ENCODE peak calls at places on chromosomes 4 and X, in four cellular contexts. One of them, this sample, is unnamed.

GRCh38 chr4:70505152-70505748 is 13.1 kb upstream of the AMTN start:
- DNase-seq in endothelial cell of umbilical vein: peak; percentile 54
- DNase-seq in IMR-90: peak; percentile 39
- DNase-seq in K562: peak; percentile 55
- DNase-seq in this sample: no peak

GRCh38 chr4:143246977-143247376 is 62.3 kb downstream of the USP38 start:
- DNase-seq in IMR-90: no peak
- DNase-seq in endothelial cell of umbilical vein: no peak
- DNase-seq in K562: no peak
- DNase-seq in this sample: no peak

GRCh38 chr4:147336252-147336651 is 144.6 kb upstream of the EDNRA start:
- DNase-seq in endothelial cell of umbilical vein: peak; percentile 70
- DNase-seq in IMR-90: no peak
- DNase-seq in K562: no peak
- DNase-seq in this sample: no peak

GRCh38 chr4:80610845-80611244 is 275.3 kb downstream of the CFAP299 start:
- DNase-seq in IMR-90: peak; percentile 67
- DNase-seq in K562: no peak
- DNase-seq in endothelial cell of umbilical vein: no peak
- DNase-seq in this sample: no peak

GRCh38 chr4:1678244-1678643 is 5.9 kb downstream of the FAM53A start:
- DNase-seq in IMR-90: no peak
- DNase-seq in endothelial cell of umbilical vein: no peak
- DNase-seq in K562: no peak
- DNase-seq in this sample: no peak

GRCh38 chr4:68630371-68630770 is 40.1 kb downstream of the UGT2B15 start:
- DNase-seq in IMR-90: no peak
- DNase-seq in K562: no peak
- DNase-seq in endothelial cell of umbilical vein: no peak
- DNase-seq in this sample: no peak

GRCh38 chr4:7420661-7421040 is 14.1 kb downstream of the PSAPL1 start:
- DNase-seq in IMR-90: no peak
- DNase-seq in K562: no peak
- DNase-seq in endothelial cell of umbilical vein: no peak
- DNase-seq in this sample: no peak

GRCh38 chr4:141134586-141134985 is 1.3 kb upstream of the RNF150 start:
- DNase-seq in endothelial cell of umbilical vein: no peak
- DNase-seq in K562: no peak
- DNase-seq in IMR-90: no peak
- DNase-seq in this sample: no peak

GRCh38 chr4:53622739-53623151 is 31.5 kb upstream of the LNX1 start:
- DNase-seq in K562: no peak
- DNase-seq in IMR-90: peak; percentile 89
- DNase-seq in endothelial cell of umbilical vein: no peak
- DNase-seq in this sample: no peak

GRCh38 chr4:180664766-180665368 is 1578.3 kb upstream of the TENM3 start:
- DNase-seq in IMR-90: peak; percentile 90
- DNase-seq in endothelial cell of umbilical vein: peak; percentile 52
- DNase-seq in K562: peak; percentile 39
- DNase-seq in this sample: peak; percentile 32

GRCh38 chr4:94695389-94695788 is 62.4 kb upstream of the BMPR1B start:
- DNase-seq in K562: no peak
- DNase-seq in IMR-90: peak; percentile 21
- DNase-seq in endothelial cell of umbilical vein: no peak
- DNase-seq in this sample: no peak

GRCh38 chrX:40008841-40009461 is 88.8 kb downstream of the BCOR start:
- DNase-seq in endothelial cell of umbilical vein: no peak
- DNase-seq in K562: no peak
- DNase-seq in IMR-90: no peak
- DNase-seq in this sample: no peak

GRCh38 chr4:1579834-1580686 is 104.1 kb downstream of the FAM53A start:
- DNase-seq in K562: peak; percentile 91
- DNase-seq in endothelial cell of umbilical vein: peak; percentile 70
- DNase-seq in IMR-90: no peak
- DNase-seq in this sample: no peak

GRCh38 chr4:108622022-108622421 is 1.6 kb downstream of the RPL34 start:
- DNase-seq in K562: no peak
- DNase-seq in IMR-90: no peak
- DNase-seq in endothelial cell of umbilical vein: no peak
- DNase-seq in this sample: no peak

GRCh38 chr4:54784188-54784671 is 126.5 kb downstream of the KIT start:
- DNase-seq in endothelial cell of umbilical vein: no peak
- DNase-seq in K562: peak; percentile 11
- DNase-seq in IMR-90: peak; percentile 91
- DNase-seq in this sample: no peak

GRCh38 chrX:133959972-133960371 is 25.4 kb downstream of the GPC3 start:
- DNase-seq in IMR-90: no peak
- DNase-seq in K562: no peak
- DNase-seq in endothelial cell of umbilical vein: no peak
- DNase-seq in this sample: no peak

GRCh38 chr4:153564630-153565525 is 98.7 kb downstream of the TMEM131L start:
- DNase-seq in endothelial cell of umbilical vein: no peak
- DNase-seq in IMR-90: peak; percentile 60
- DNase-seq in K562: no peak
- DNase-seq in this sample: no peak

GRCh38 chr4:17347445-17347844 is 164.4 kb downstream of the QDPR start:
- DNase-seq in K562: peak; percentile 17
- DNase-seq in endothelial cell of umbilical vein: peak; percentile 40
- DNase-seq in IMR-90: peak; percentile 19
- DNase-seq in this sample: no peak

DNA sequence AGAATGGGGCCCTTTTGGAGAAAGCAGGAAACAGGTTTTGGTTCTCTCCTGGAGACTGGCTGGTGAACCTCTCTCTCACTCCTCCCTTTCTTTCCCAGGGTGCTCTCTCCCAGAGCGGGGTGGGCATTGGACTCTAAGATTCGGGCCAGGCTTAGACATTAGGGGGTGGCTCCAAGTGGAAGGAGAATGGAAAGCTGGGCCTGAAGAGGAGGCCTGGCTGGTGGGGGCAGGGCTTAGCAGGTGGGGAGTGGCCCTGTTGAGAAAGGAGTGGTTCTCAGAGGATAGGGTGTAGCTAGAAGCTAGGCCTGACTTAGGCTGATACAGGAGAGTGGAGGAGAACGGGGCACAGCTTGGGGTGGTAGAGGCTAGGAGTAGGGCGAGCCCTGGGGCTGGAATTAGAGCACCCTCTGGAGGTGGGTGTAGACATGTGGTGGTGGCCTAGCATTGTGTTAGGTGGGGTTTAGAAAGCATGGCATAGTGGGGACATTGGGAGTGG is 5.7 kb downstream of the PLP2 start:
- DNase-seq in K562: no peak
- DNase-seq in endothelial cell of umbilical vein: no peak
- DNase-seq in IMR-90: no peak
- DNase-seq in this sample: no peak
- TF ChIP-seq CTCF in K562: peak; percentile 57
- TF ChIP-seq CTCF in endothelial cell of umbilical vein: no peak
- TF ChIP-seq CTCF in IMR-90: no peak
- TF ChIP-seq CTCF in this sample: no peak

GRCh38 chr4:48853604-48854394 is 22.9 kb downstream of the OCIAD1 start:
- DNase-seq in IMR-90: no peak
- DNase-seq in K562: no peak
- DNase-seq in endothelial cell of umbilical vein: peak; percentile 29
- DNase-seq in this sample: no peak

GRCh38 chr4:48854982-48855381 is 24.1 kb downstream of the OCIAD1 start:
- DNase-seq in endothelial cell of umbilical vein: no peak
- DNase-seq in K562: no peak
- DNase-seq in IMR-90: no peak
- DNase-seq in this sample: no peak

GRCh38 chr4:48854395-48854683 is 23.5 kb downstream of the OCIAD1 start:
- DNase-seq in K562: no peak
- DNase-seq in IMR-90: no peak
- DNase-seq in endothelial cell of umbilical vein: no peak
- DNase-seq in this sample: no peak

DNA sequence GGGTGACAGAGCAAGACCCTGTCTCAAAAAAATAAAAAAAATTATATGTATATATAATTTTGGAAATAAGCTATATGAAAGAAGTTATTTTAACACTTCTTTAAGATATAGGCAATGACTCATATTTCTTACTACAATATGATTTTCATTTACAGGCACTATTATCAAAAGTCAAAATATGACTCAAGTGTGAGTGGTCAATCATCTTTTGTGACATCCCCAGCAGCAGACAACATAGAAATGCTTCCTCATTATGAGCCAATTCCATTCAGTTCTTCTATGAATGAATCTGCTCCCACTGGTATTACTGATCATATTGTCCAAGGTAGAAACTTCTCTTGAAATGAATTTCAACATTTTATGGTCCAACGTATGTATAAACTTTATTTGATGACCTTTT is 20.8 kb downstream of the OCIAD1 start:
- DNase-seq in K562: no peak
- DNase-seq in endothelial cell of umbilical vein: no peak
- DNase-seq in IMR-90: no peak
- DNase-seq in this sample: no peak
- H3K9me1 ChIP-seq in K562: no peaks in the 10 kb centered on the region
- H3K9me1 ChIP-seq in endothelial cell of umbilical vein: no peaks in the 10 kb centered on the region
- H3K9me1 ChIP-seq in IMR-90: no peaks in the 10 kb centered on the region
- H3K9me1 ChIP-seq in this sample: no peaks in the 10 kb centered on the region

GRCh38 chr4:42625366-42625765 is 31.5 kb downstream of the ATP8A1 start:
- DNase-seq in IMR-90: no peak
- DNase-seq in endothelial cell of umbilical vein: no peak
- DNase-seq in K562: no peak
- DNase-seq in this sample: no peak

GRCh38 chr4:42628740-42629139 is 28.2 kb downstream of the ATP8A1 start:
- DNase-seq in IMR-90: no peak
- DNase-seq in endothelial cell of umbilical vein: no peak
- DNase-seq in K562: no peak
- DNase-seq in this sample: no peak

GRCh38 chr4:42627887-42628646 is 28.8 kb downstream of the ATP8A1 start:
- DNase-seq in IMR-90: no peak
- DNase-seq in endothelial cell of umbilical vein: no peak
- DNase-seq in K562: no peak
- DNase-seq in this sample: no peak

GRCh38 chr4:42630908-42631307 is 26.0 kb downstream of the ATP8A1 start:
- DNase-seq in IMR-90: no peak
- DNase-seq in endothelial cell of umbilical vein: no peak
- DNase-seq in K562: no peak
- DNase-seq in this sample: no peak

DNA sequence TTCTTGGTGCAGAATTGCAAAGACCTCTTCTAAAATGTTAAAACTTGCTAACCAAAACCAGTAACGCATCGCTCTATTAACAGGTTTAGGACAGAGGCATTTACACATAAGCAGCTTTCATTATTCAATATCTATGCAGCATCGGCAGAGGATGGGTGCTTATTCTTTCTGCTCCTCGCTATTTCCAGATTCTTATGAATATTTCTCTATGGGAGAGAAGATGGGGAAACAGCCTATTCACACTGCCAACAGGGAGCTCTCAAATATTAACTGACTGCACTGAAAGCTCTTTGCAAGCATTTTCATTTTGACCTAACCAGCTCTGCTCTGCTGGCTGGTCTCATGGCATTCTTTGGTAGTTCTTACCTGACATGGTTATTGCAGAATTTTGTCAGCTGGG is 30.3 kb downstream of the ATP8A1 start:
- DNase-seq in K562: no peak
- DNase-seq in endothelial cell of umbilical vein: no peak
- DNase-seq in IMR-90: no peak
- DNase-seq in this sample: no peak
- TF ChIP-seq CTCF in K562: no peak
- TF ChIP-seq CTCF in endothelial cell of umbilical vein: no peak
- TF ChIP-seq CTCF in IMR-90: no peak
- TF ChIP-seq CTCF in this sample: no peak

GRCh38 chrX:2894885-2895292 is 34.2 kb downstream of the ARSD start:
- DNase-seq in endothelial cell of umbilical vein: no peak
- DNase-seq in IMR-90: peak; percentile 50
- DNase-seq in K562: no peak
- DNase-seq in this sample: no peak
- H3K9me1 ChIP-seq in endothelial cell of umbilical vein: no peaks in the 10 kb centered on the region
- H3K9me1 ChIP-seq in IMR-90: no peaks in the 10 kb centered on the region
- H3K9me1 ChIP-seq in K562: no peaks in the 10 kb centered on the region
- H3K9me1 ChIP-seq in this sample: no peaks in the 10 kb centered on the region

GRCh38 chr4:113462286-113462685 is 299.3 kb downstream of the CAMK2D start:
- DNase-seq in IMR-90: no peak
- DNase-seq in endothelial cell of umbilical vein: no peak
- DNase-seq in K562: no peak
- DNase-seq in this sample: no peak
- TF ChIP-seq CTCF in IMR-90: no peak
- TF ChIP-seq CTCF in endothelial cell of umbilical vein: no peak
- TF ChIP-seq CTCF in K562: no peak
- TF ChIP-seq CTCF in this sample: no peak

GRCh38 chrX:103792916-103793540 is 16.4 kb downstream of the PLP1 start:
- DNase-seq in IMR-90: peak; percentile 80
- DNase-seq in K562: no peak
- DNase-seq in endothelial cell of umbilical vein: no peak
- DNase-seq in this sample: no peak
- H3K9me1 ChIP-seq in IMR-90: peaks cover 3% of the 10 kb centered on the region
- H3K9me1 ChIP-seq in K562: no peaks in the 10 kb centered on the region
- H3K9me1 ChIP-seq in endothelial cell of umbilical vein: no peaks in the 10 kb centered on the region
- H3K9me1 ChIP-seq in this sample: no peaks in the 10 kb centered on the region

GRCh38 chr4:139869810-139870209 is 204.2 kb downstream of the MGST2 start:
- DNase-seq in endothelial cell of umbilical vein: no peak
- DNase-seq in K562: no peak
- DNase-seq in IMR-90: no peak
- DNase-seq in this sample: no peak
- TF ChIP-seq CTCF in endothelial cell of umbilical vein: no peak
- TF ChIP-seq CTCF in K562: no peak
- TF ChIP-seq CTCF in IMR-90: no peak
- TF ChIP-seq CTCF in this sample: no peak

This sample was measured in keratinocyte.